ENCODE peak calls at places on chromosomes 16 and 17, in four cellular contexts. N, O, G and M are unnamed samples.

GRCh38 chr17:64008346-64008745 is 10.2 kb downstream of the PRR29 start:
- DNase-seq in G (no peak), O (no peak), N (no peak), M (no peak)

GRCh38 chr16:54931757-54932660 is 1.3 kb downstream of the IRX5 start:
- DNase-seq in G (no peak), N (no peak), O (no peak), M (peak)

GRCh38 chr16:88315543-88316105 is 67.1 kb upstream of the ZNF469 start:
- DNase-seq in G (peak), O (peak), N (peak), M (no peak)

GRCh38 chr17:76179496-76180467 is 38.7 kb upstream of the FOXJ1 start:
- DNase-seq in G (no peak), N (no peak), O (no peak), M (no peak)

GRCh38 chr17:49646391-49647255 is 31.3 kb downstream of the SPOP start:
- DNase-seq in G (no peak), N (no peak), O (no peak), M (no peak)

GRCh38 chr16:78448658-78449327 is 349.3 kb downstream of the WWOX start:
- DNase-seq in O (no peak), G (no peak), N (no peak), M (no peak)

GRCh38 chr17:9647014-9647413 is 1.7 kb downstream of the USP43 start:
- DNase-seq in O (no peak), N (no peak), G (no peak), M (no peak)

GRCh38 chr17:27551701-27552466 is 79.1 kb upstream of the LGALS9 start:
- DNase-seq in N (no peak), G (no peak), O (no peak), M (peak)

GRCh38 chr17:81114694-81115093 is 50.6 kb upstream of the PVALEF start:
- DNase-seq in G (no peak), O (no peak), N (no peak), M (no peak)

GRCh38 chr16:19809121-19809635 is 75.5 kb downstream of the GPRC5B start:
- DNase-seq in O (no peak), N (no peak), G (no peak), M (no peak)

GRCh38 chr16:55078153-55078552 is 147.5 kb downstream of the IRX5 start:
- DNase-seq in G (no peak), O (no peak), N (no peak), M (no peak)

GRCh38 chr16:25735645-25736044 is 43.9 kb downstream of the HS3ST4 start:
- DNase-seq in G (no peak), N (no peak), O (no peak), M (no peak)